ENCODE peak calls at places on chromosome 20, in five cellular contexts. One of them, this sample, is unnamed.

GRCh38 chr20:37502654-37503053 is 18.4 kb upstream of the NNAT start:
- DNase-seq in fibroblast of villous mesenchyme: no peak
- DNase-seq in stimulated activated CD8-positive, alpha-beta memory T cell treated with anti-CD3 and anti-CD28 coated beads, Interleukin-2, amount 100 ng/mL, for 1 hour: no peak
- DNase-seq in choroid plexus epithelial cell: no peak
- DNase-seq in NCI-H774: no peak
- DNase-seq in this sample: no peak

GRCh38 chr20:63696628-63697356 is at the start of gene TNFRSF6B:
- DNase-seq in choroid plexus epithelial cell: no peak
- DNase-seq in fibroblast of villous mesenchyme: no peak
- DNase-seq in NCI-H774: no peak
- DNase-seq in stimulated activated CD8-positive, alpha-beta memory T cell treated with anti-CD3 and anti-CD28 coated beads, Interleukin-2, amount 100 ng/mL, for 1 hour: no peak
- DNase-seq in this sample: no peak

GRCh38 chr20:45813006-45813340 is 529 bp downstream of the UBE2C start:
- DNase-seq in NCI-H774: no peak
- DNase-seq in fibroblast of villous mesenchyme: no peak
- DNase-seq in stimulated activated CD8-positive, alpha-beta memory T cell treated with anti-CD3 and anti-CD28 coated beads, Interleukin-2, amount 100 ng/mL, for 1 hour: no peak
- DNase-seq in choroid plexus epithelial cell: no peak
- DNase-seq in this sample: no peak

GRCh38 chr20:34703573-34704176 is 469 bp upstream of the TP53INP2 start:
- DNase-seq in stimulated activated CD8-positive, alpha-beta memory T cell treated with anti-CD3 and anti-CD28 coated beads, Interleukin-2, amount 100 ng/mL, for 1 hour: no peak
- DNase-seq in NCI-H774: peak
- DNase-seq in choroid plexus epithelial cell: peak
- DNase-seq in fibroblast of villous mesenchyme: peak
- DNase-seq in this sample: no peak

GRCh38 chr20:2010533-2010932 is 16.7 kb upstream of the PDYN start:
- DNase-seq in fibroblast of villous mesenchyme: no peak
- DNase-seq in choroid plexus epithelial cell: no peak
- DNase-seq in stimulated activated CD8-positive, alpha-beta memory T cell treated with anti-CD3 and anti-CD28 coated beads, Interleukin-2, amount 100 ng/mL, for 1 hour: no peak
- DNase-seq in NCI-H774: no peak
- DNase-seq in this sample: no peak

GRCh38 chr20:17498181-17498580 is 33.0 kb downstream of the BFSP1 start:
- DNase-seq in fibroblast of villous mesenchyme: no peak
- DNase-seq in choroid plexus epithelial cell: no peak
- DNase-seq in stimulated activated CD8-positive, alpha-beta memory T cell treated with anti-CD3 and anti-CD28 coated beads, Interleukin-2, amount 100 ng/mL, for 1 hour: no peak
- DNase-seq in NCI-H774: no peak
- DNase-seq in this sample: no peak

GRCh38 chr20:17709361-17710293 is 9.9 kb downstream of the BANF2 start:
- DNase-seq in choroid plexus epithelial cell: no peak
- DNase-seq in stimulated activated CD8-positive, alpha-beta memory T cell treated with anti-CD3 and anti-CD28 coated beads, Interleukin-2, amount 100 ng/mL, for 1 hour: no peak
- DNase-seq in fibroblast of villous mesenchyme: no peak
- DNase-seq in NCI-H774: no peak
- DNase-seq in this sample: no peak

GRCh38 chr20:58088625-58089024 is 139.8 kb downstream of the ANKRD60 start:
- DNase-seq in NCI-H774: no peak
- DNase-seq in stimulated activated CD8-positive, alpha-beta memory T cell treated with anti-CD3 and anti-CD28 coated beads, Interleukin-2, amount 100 ng/mL, for 1 hour: no peak
- DNase-seq in choroid plexus epithelial cell: no peak
- DNase-seq in fibroblast of villous mesenchyme: no peak
- DNase-seq in this sample: no peak

GRCh38 chr20:48238326-48238725 is 453.0 kb upstream of the SULF2 start:
- DNase-seq in NCI-H774: no peak
- DNase-seq in fibroblast of villous mesenchyme: peak
- DNase-seq in choroid plexus epithelial cell: peak
- DNase-seq in stimulated activated CD8-positive, alpha-beta memory T cell treated with anti-CD3 and anti-CD28 coated beads, Interleukin-2, amount 100 ng/mL, for 1 hour: no peak
- DNase-seq in this sample: no peak

GRCh38 chr20:25336561-25337422 is 53.8 kb downstream of the ABHD12 start:
- DNase-seq in fibroblast of villous mesenchyme: peak
- DNase-seq in NCI-H774: no peak
- DNase-seq in choroid plexus epithelial cell: peak
- DNase-seq in stimulated activated CD8-positive, alpha-beta memory T cell treated with anti-CD3 and anti-CD28 coated beads, Interleukin-2, amount 100 ng/mL, for 1 hour: no peak
- DNase-seq in this sample: no peak

GRCh38 chr20:60330461-60330860 is 372.2 kb downstream of the CDH26 start:
- DNase-seq in choroid plexus epithelial cell: no peak
- DNase-seq in stimulated activated CD8-positive, alpha-beta memory T cell treated with anti-CD3 and anti-CD28 coated beads, Interleukin-2, amount 100 ng/mL, for 1 hour: no peak
- DNase-seq in fibroblast of villous mesenchyme: no peak
- DNase-seq in NCI-H774: no peak
- DNase-seq in this sample: no peak

GRCh38 chr20:41058007-41058673 is 29.5 kb downstream of the TOP1 start:
- DNase-seq in fibroblast of villous mesenchyme: peak
- DNase-seq in stimulated activated CD8-positive, alpha-beta memory T cell treated with anti-CD3 and anti-CD28 coated beads, Interleukin-2, amount 100 ng/mL, for 1 hour: no peak
- DNase-seq in choroid plexus epithelial cell: peak
- DNase-seq in NCI-H774: no peak
- DNase-seq in this sample: no peak

GRCh38 chr20:39190666-39191570 is 228.8 kb downstream of the DHX35 start:
- DNase-seq in stimulated activated CD8-positive, alpha-beta memory T cell treated with anti-CD3 and anti-CD28 coated beads, Interleukin-2, amount 100 ng/mL, for 1 hour: no peak
- DNase-seq in fibroblast of villous mesenchyme: peak
- DNase-seq in choroid plexus epithelial cell: no peak
- DNase-seq in NCI-H774: no peak
- DNase-seq in this sample: no peak

GRCh38 chr20:38806855-38807655 is 1.6 kb downstream of the PPP1R16B start:
- DNase-seq in stimulated activated CD8-positive, alpha-beta memory T cell treated with anti-CD3 and anti-CD28 coated beads, Interleukin-2, amount 100 ng/mL, for 1 hour: no peak
- DNase-seq in choroid plexus epithelial cell: no peak
- DNase-seq in NCI-H774: no peak
- DNase-seq in fibroblast of villous mesenchyme: no peak
- DNase-seq in this sample: peak

GRCh38 chr20:16292227-16292626 is 281.0 kb downstream of the KIF16B start:
- DNase-seq in stimulated activated CD8-positive, alpha-beta memory T cell treated with anti-CD3 and anti-CD28 coated beads, Interleukin-2, amount 100 ng/mL, for 1 hour: no peak
- DNase-seq in choroid plexus epithelial cell: peak
- DNase-seq in NCI-H774: no peak
- DNase-seq in fibroblast of villous mesenchyme: no peak
- DNase-seq in this sample: no peak

GRCh38 chr20:63473555-63474449 is 1.3 kb upstream of the KCNQ2 start:
- DNase-seq in NCI-H774: no peak
- DNase-seq in choroid plexus epithelial cell: no peak
- DNase-seq in fibroblast of villous mesenchyme: no peak
- DNase-seq in stimulated activated CD8-positive, alpha-beta memory T cell treated with anti-CD3 and anti-CD28 coated beads, Interleukin-2, amount 100 ng/mL, for 1 hour: no peak
- DNase-seq in this sample: no peak

GRCh38 chr20:62977613-62978558 is 25.4 kb downstream of the SLC17A9 start:
- DNase-seq in choroid plexus epithelial cell: no peak
- DNase-seq in stimulated activated CD8-positive, alpha-beta memory T cell treated with anti-CD3 and anti-CD28 coated beads, Interleukin-2, amount 100 ng/mL, for 1 hour: peak
- DNase-seq in fibroblast of villous mesenchyme: no peak
- DNase-seq in NCI-H774: peak
- DNase-seq in this sample: peak

GRCh38 chr20:34705383-34706021 is 1.4 kb downstream of the TP53INP2 start:
- DNase-seq in fibroblast of villous mesenchyme: peak
- DNase-seq in stimulated activated CD8-positive, alpha-beta memory T cell treated with anti-CD3 and anti-CD28 coated beads, Interleukin-2, amount 100 ng/mL, for 1 hour: no peak
- DNase-seq in NCI-H774: no peak
- DNase-seq in choroid plexus epithelial cell: peak
- DNase-seq in this sample: no peak

GRCh38 chr20:49880177-49880576 is 35.2 kb downstream of the SPATA2 start:
- DNase-seq in NCI-H774: no peak
- DNase-seq in stimulated activated CD8-positive, alpha-beta memory T cell treated with anti-CD3 and anti-CD28 coated beads, Interleukin-2, amount 100 ng/mL, for 1 hour: no peak
- DNase-seq in choroid plexus epithelial cell: peak
- DNase-seq in fibroblast of villous mesenchyme: no peak
- DNase-seq in this sample: no peak

GRCh38 chr20:63642518-63643247 is 10.5 kb downstream of the STMN3 start:
- DNase-seq in fibroblast of villous mesenchyme: no peak
- DNase-seq in NCI-H774: no peak
- DNase-seq in choroid plexus epithelial cell: no peak
- DNase-seq in stimulated activated CD8-positive, alpha-beta memory T cell treated with anti-CD3 and anti-CD28 coated beads, Interleukin-2, amount 100 ng/mL, for 1 hour: no peak
- DNase-seq in this sample: no peak

GRCh38 chr20:39214778-39215177 is 252.6 kb downstream of the DHX35 start:
- DNase-seq in stimulated activated CD8-positive, alpha-beta memory T cell treated with anti-CD3 and anti-CD28 coated beads, Interleukin-2, amount 100 ng/mL, for 1 hour: no peak
- DNase-seq in NCI-H774: no peak
- DNase-seq in fibroblast of villous mesenchyme: no peak
- DNase-seq in choroid plexus epithelial cell: no peak
- DNase-seq in this sample: no peak

GRCh38 chr20:53708129-53708968 is 114.7 kb upstream of the ZNF217 start:
- DNase-seq in choroid plexus epithelial cell: peak
- DNase-seq in stimulated activated CD8-positive, alpha-beta memory T cell treated with anti-CD3 and anti-CD28 coated beads, Interleukin-2, amount 100 ng/mL, for 1 hour: no peak
- DNase-seq in fibroblast of villous mesenchyme: peak
- DNase-seq in NCI-H774: no peak
- DNase-seq in this sample: no peak

GRCh38 chr20:54172532-54172855 is 1.3 kb downstream of the CYP24A1 start:
- DNase-seq in stimulated activated CD8-positive, alpha-beta memory T cell treated with anti-CD3 and anti-CD28 coated beads, Interleukin-2, amount 100 ng/mL, for 1 hour: no peak
- DNase-seq in fibroblast of villous mesenchyme: no peak
- DNase-seq in NCI-H774: no peak
- DNase-seq in choroid plexus epithelial cell: no peak
- DNase-seq in this sample: no peak

GRCh38 chr20:36950432-36951197 is 893 bp downstream of the SAMHD1 start:
- DNase-seq in stimulated activated CD8-positive, alpha-beta memory T cell treated with anti-CD3 and anti-CD28 coated beads, Interleukin-2, amount 100 ng/mL, for 1 hour: no peak
- DNase-seq in choroid plexus epithelial cell: peak
- DNase-seq in NCI-H774: no peak
- DNase-seq in fibroblast of villous mesenchyme: peak
- DNase-seq in this sample: no peak

GRCh38 chr20:50392138-50392866 is 117.9 kb upstream of the PTPN1 start:
- DNase-seq in fibroblast of villous mesenchyme: no peak
- DNase-seq in NCI-H774: no peak
- DNase-seq in stimulated activated CD8-positive, alpha-beta memory T cell treated with anti-CD3 and anti-CD28 coated beads, Interleukin-2, amount 100 ng/mL, for 1 hour: no peak
- DNase-seq in choroid plexus epithelial cell: no peak
- DNase-seq in this sample: peak

GRCh38 chr20:3039426-3039825 is 4.0 kb upstream of the GNRH2 start:
- DNase-seq in choroid plexus epithelial cell: no peak
- DNase-seq in stimulated activated CD8-positive, alpha-beta memory T cell treated with anti-CD3 and anti-CD28 coated beads, Interleukin-2, amount 100 ng/mL, for 1 hour: no peak
- DNase-seq in fibroblast of villous mesenchyme: no peak
- DNase-seq in NCI-H774: no peak
- DNase-seq in this sample: no peak

GRCh38 chr20:461254-462198 is 807 bp downstream of the TBC1D20 start:
- DNase-seq in stimulated activated CD8-positive, alpha-beta memory T cell treated with anti-CD3 and anti-CD28 coated beads, Interleukin-2, amount 100 ng/mL, for 1 hour: no peak
- DNase-seq in fibroblast of villous mesenchyme: peak
- DNase-seq in NCI-H774: no peak
- DNase-seq in choroid plexus epithelial cell: peak
- DNase-seq in this sample: no peak

GRCh38 chr20:59077705-59078104 is 35.1 kb upstream of the PRELID3B start:
- DNase-seq in stimulated activated CD8-positive, alpha-beta memory T cell treated with anti-CD3 and anti-CD28 coated beads, Interleukin-2, amount 100 ng/mL, for 1 hour: no peak
- DNase-seq in fibroblast of villous mesenchyme: no peak
- DNase-seq in choroid plexus epithelial cell: no peak
- DNase-seq in NCI-H774: no peak
- DNase-seq in this sample: no peak

GRCh38 chr20:25484224-25484846 is 76.9 kb downstream of the GINS1 start:
- DNase-seq in NCI-H774: no peak
- DNase-seq in stimulated activated CD8-positive, alpha-beta memory T cell treated with anti-CD3 and anti-CD28 coated beads, Interleukin-2, amount 100 ng/mL, for 1 hour: no peak
- DNase-seq in choroid plexus epithelial cell: no peak
- DNase-seq in fibroblast of villous mesenchyme: no peak
- DNase-seq in this sample: no peak

GRCh38 chr20:56207656-56208055 is 40.9 kb upstream of the MC3R start:
- DNase-seq in NCI-H774: no peak
- DNase-seq in fibroblast of villous mesenchyme: no peak
- DNase-seq in choroid plexus epithelial cell: no peak
- DNase-seq in stimulated activated CD8-positive, alpha-beta memory T cell treated with anti-CD3 and anti-CD28 coated beads, Interleukin-2, amount 100 ng/mL, for 1 hour: no peak
- DNase-seq in this sample: no peak

GRCh38 chr20:34525709-34526416 is 9.6 kb downstream of the DYNLRB1 start:
- DNase-seq in NCI-H774: no peak
- DNase-seq in fibroblast of villous mesenchyme: peak
- DNase-seq in stimulated activated CD8-positive, alpha-beta memory T cell treated with anti-CD3 and anti-CD28 coated beads, Interleukin-2, amount 100 ng/mL, for 1 hour: no peak
- DNase-seq in choroid plexus epithelial cell: peak
- DNase-seq in this sample: no peak

GRCh38 chr20:57040924-57041323 is 225.5 kb downstream of the BMP7 start:
- DNase-seq in choroid plexus epithelial cell: peak
- DNase-seq in NCI-H774: no peak
- DNase-seq in stimulated activated CD8-positive, alpha-beta memory T cell treated with anti-CD3 and anti-CD28 coated beads, Interleukin-2, amount 100 ng/mL, for 1 hour: no peak
- DNase-seq in fibroblast of villous mesenchyme: peak
- DNase-seq in this sample: no peak

GRCh38 chr20:62476074-62476838 is 461 bp upstream of the GATA5 start:
- DNase-seq in choroid plexus epithelial cell: no peak
- DNase-seq in NCI-H774: no peak
- DNase-seq in fibroblast of villous mesenchyme: no peak
- DNase-seq in stimulated activated CD8-positive, alpha-beta memory T cell treated with anti-CD3 and anti-CD28 coated beads, Interleukin-2, amount 100 ng/mL, for 1 hour: no peak
- DNase-seq in this sample: no peak

GRCh38 chr20:20271277-20271676 is 96.6 kb upstream of the INSM1 start:
- DNase-seq in choroid plexus epithelial cell: no peak
- DNase-seq in NCI-H774: no peak
- DNase-seq in stimulated activated CD8-positive, alpha-beta memory T cell treated with anti-CD3 and anti-CD28 coated beads, Interleukin-2, amount 100 ng/mL, for 1 hour: no peak
- DNase-seq in fibroblast of villous mesenchyme: no peak
- DNase-seq in this sample: no peak

GRCh38 chr20:8583209-8584106 is 451.4 kb downstream of the PLCB1 start:
- DNase-seq in stimulated activated CD8-positive, alpha-beta memory T cell treated with anti-CD3 and anti-CD28 coated beads, Interleukin-2, amount 100 ng/mL, for 1 hour: no peak
- DNase-seq in fibroblast of villous mesenchyme: peak
- DNase-seq in choroid plexus epithelial cell: peak
- DNase-seq in NCI-H774: no peak
- DNase-seq in this sample: no peak

GRCh38 chr20:39874049-39874893 is 814.8 kb downstream of the MAFB start:
- DNase-seq in NCI-H774: peak
- DNase-seq in choroid plexus epithelial cell: peak
- DNase-seq in fibroblast of villous mesenchyme: peak
- DNase-seq in stimulated activated CD8-positive, alpha-beta memory T cell treated with anti-CD3 and anti-CD28 coated beads, Interleukin-2, amount 100 ng/mL, for 1 hour: no peak
- DNase-seq in this sample: no peak

GRCh38 chr20:12053348-12053747 is 135.7 kb downstream of the BTBD3 start:
- DNase-seq in choroid plexus epithelial cell: peak
- DNase-seq in stimulated activated CD8-positive, alpha-beta memory T cell treated with anti-CD3 and anti-CD28 coated beads, Interleukin-2, amount 100 ng/mL, for 1 hour: no peak
- DNase-seq in fibroblast of villous mesenchyme: peak
- DNase-seq in NCI-H774: no peak
- DNase-seq in this sample: no peak

GRCh38 chr20:46557231-46557956 is 6.9 kb upstream of the OCSTAMP start:
- DNase-seq in fibroblast of villous mesenchyme: peak
- DNase-seq in NCI-H774: no peak
- DNase-seq in stimulated activated CD8-positive, alpha-beta memory T cell treated with anti-CD3 and anti-CD28 coated beads, Interleukin-2, amount 100 ng/mL, for 1 hour: no peak
- DNase-seq in choroid plexus epithelial cell: peak
- DNase-seq in this sample: no peak

GRCh38 chr20:61297981-61298380 is 45.9 kb downstream of the CDH4 start:
- DNase-seq in choroid plexus epithelial cell: peak
- DNase-seq in fibroblast of villous mesenchyme: peak
- DNase-seq in stimulated activated CD8-positive, alpha-beta memory T cell treated with anti-CD3 and anti-CD28 coated beads, Interleukin-2, amount 100 ng/mL, for 1 hour: no peak
- DNase-seq in NCI-H774: no peak
- DNase-seq in this sample: no peak

GRCh38 chr20:50919567-50919966 is 11.7 kb downstream of the ADNP start:
- DNase-seq in fibroblast of villous mesenchyme: peak
- DNase-seq in stimulated activated CD8-positive, alpha-beta memory T cell treated with anti-CD3 and anti-CD28 coated beads, Interleukin-2, amount 100 ng/mL, for 1 hour: no peak
- DNase-seq in NCI-H774: no peak
- DNase-seq in choroid plexus epithelial cell: peak
- DNase-seq in this sample: no peak

This sample was measured in central memory CD8-positive, alpha-beta T cell.